ENCODE peak calls at places on chromosomes 5 and 9, in ten cellular contexts. Z, H, G, U, Y, Q, A, M, E and I are unnamed samples.

GRCh38 chr5:112210430-112211005 is 208.6 kb downstream of the EPB41L4A start:
- DNase-seq in H (peak), M (no peak), Q (peak), Z (peak), U (peak), A (peak), E (peak), Y (peak), G (peak), I (peak)

GRCh38 chr5:159519365-159519764 is 189.1 kb upstream of the IL12B start:
- DNase-seq in H (no peak), M (no peak), Z (no peak), A (no peak), Q (no peak), E (no peak), U (peak), Y (no peak), G (no peak), I (no peak)

GRCh38 chr9:114674798-114675554 is 7.0 kb downstream of the TEX48 start:
- DNase-seq in A (no peak), U (peak), Q (no peak), H (no peak), M (peak), E (peak), Z (no peak), Y (peak), G (no peak), I (no peak)

GRCh38 chr9:98807811-98808195 is 333 bp downstream of the GALNT12 start:
- DNase-seq in A (peak), M (no peak), Y (peak), U (peak), Z (no peak), H (no peak), Q (no peak), E (no peak), G (no peak), I (no peak)

GRCh38 chr5:74889523-74890105 is 23.4 kb upstream of the FAM169A start:
- DNase-seq in Y (no peak), Z (no peak), G (no peak), M (no peak), E (no peak), Q (no peak), H (no peak), U (no peak), A (no peak), I (no peak)

GRCh38 chr5:135565691-135566421 is 12.9 kb downstream of the CXCL14 start:
- DNase-seq in E (peak), Z (peak), U (peak), G (peak), H (peak), Y (peak), Q (peak), A (peak), M (peak), I (peak)

GRCh38 chr9:33297455-33297854 is 7.1 kb downstream of the NFX1 start:
- DNase-seq in M (no peak), Z (no peak), U (no peak), A (no peak), H (no peak), Q (no peak), E (no peak), G (no peak), Y (no peak), I (no peak)

GRCh38 chr5:139708877-139709586 is 60.9 kb downstream of the CXXC5 start:
- DNase-seq in G (no peak), E (peak), U (peak), Y (peak), H (no peak), Q (peak), A (peak), M (no peak), Z (no peak), I (peak)

GRCh38 chr9:75200892-75201470 is 112.7 kb downstream of the OSTF1 start:
- DNase-seq in M (peak), H (peak), A (peak), Y (peak), G (peak), Z (no peak), U (peak), E (peak), Q (peak), I (peak)

GRCh38 chr5:158765407-158765806 is 334.3 kb downstream of the EBF1 start:
- DNase-seq in A (no peak), M (no peak), G (no peak), H (no peak), Z (no peak), Q (no peak), Y (no peak), U (no peak), E (no peak), I (no peak)

GRCh38 chr9:134040831-134041648 is 15.8 kb downstream of the BRD3OS start:
- DNase-seq in Y (no peak), G (no peak), U (no peak), A (no peak), M (no peak), H (no peak), Z (no peak), E (no peak), Q (no peak), I (no peak)

GRCh38 chr9:133759146-133759900 is 21.2 kb upstream of the SARDH start:
- DNase-seq in M (no peak), Q (no peak), A (no peak), G (no peak), H (no peak), Z (peak), E (no peak), U (no peak), Y (no peak), I (no peak)

GRCh38 chr5:167623354-167623753 is 668.1 kb upstream of the WWC1 start:
- DNase-seq in Z (no peak), U (peak), G (no peak), Y (peak), A (no peak), M (no peak), E (no peak), Q (no peak), H (no peak), I (no peak)

GRCh38 chr9:129964901-129965734 is 77.9 kb downstream of the FNBP1 start:
- DNase-seq in G (no peak), H (peak), M (no peak), E (peak), Y (peak), Z (no peak), U (peak), A (peak), Q (peak), I (peak)

GRCh38 chr5:15821506-15821905 is 321.5 kb downstream of the FBXL7 start:
- DNase-seq in A (no peak), Z (no peak), Q (no peak), U (peak), Y (peak), H (no peak), E (peak), G (no peak), M (no peak), I (peak)

GRCh38 chr9:116855881-116856662 is 169.0 kb downstream of the TRIM32 start:
- DNase-seq in Y (peak), Z (no peak), Q (no peak), A (no peak), H (peak), G (no peak), U (peak), E (no peak), M (peak), I (no peak)

GRCh38 chr5:136062563-136063274 is 33.9 kb downstream of the TGFBI start:
- DNase-seq in E (peak), Q (no peak), Z (peak), G (no peak), H (peak), U (peak), M (peak), A (peak), Y (peak), I (peak)

GRCh38 chr5:31007672-31008071 is 185.8 kb upstream of the CDH6 start:
- DNase-seq in Z (peak), A (no peak), G (no peak), E (no peak), Q (no peak), H (no peak), Y (no peak), M (no peak), U (no peak), I (peak)

GRCh38 chr9:18124760-18125159 is 349.2 kb upstream of the ADAMTSL1 start:
- DNase-seq in Q (no peak), E (peak), Y (peak), M (no peak), U (peak), Z (no peak), G (no peak), A (no peak), H (no peak), I (no peak)

GRCh38 chr5:51988561-51988960 is 605.3 kb downstream of the ISL1 start:
- DNase-seq in H (no peak), A (no peak), Y (no peak), G (no peak), U (no peak), E (no peak), M (no peak), Q (no peak), Z (no peak), I (no peak)

GRCh38 chr9:137286980-137287383 is 9.5 kb downstream of the TOR4A start:
- DNase-seq in G (peak), U (peak), Y (peak), Z (peak), Q (no peak), M (peak), E (peak), H (peak), A (peak), I (peak)

GRCh38 chr5:103891151-103891550 is 328.6 kb upstream of the NUDT12 start:
- DNase-seq in G (no peak), U (no peak), Q (no peak), A (no peak), H (peak), M (peak), E (no peak), Z (no peak), Y (peak), I (peak)

GRCh38 chr5:44389410-44389879 is at the start of gene FGF10:
- DNase-seq in Y (peak), G (no peak), H (no peak), U (peak), M (no peak), E (no peak), Z (peak), Q (peak), A (peak), I (peak)

GRCh38 chr5:57770029-57770428 is 287.4 kb upstream of the ACTBL2 start:
- DNase-seq in U (no peak), Y (no peak), Z (no peak), E (no peak), H (no peak), Q (no peak), A (no peak), G (no peak), M (no peak), I (no peak)

GRCh38 chr9:89461302-89461701 is 36.6 kb downstream of the SEMA4D start:
- DNase-seq in Y (peak), Z (no peak), Q (no peak), U (peak), A (no peak), M (peak), G (no peak), E (peak), H (peak), I (peak)

GRCh38 chr9:23537192-23538059 is 288.6 kb downstream of the ELAVL2 start:
- DNase-seq in Q (peak), G (no peak), H (no peak), Z (no peak), A (peak), M (no peak), U (no peak), E (no peak), Y (no peak), I (no peak)

GRCh38 chr5:56148453-56148971 is 84.6 kb downstream of the ANKRD55 start:
- DNase-seq in G (no peak), Y (peak), E (no peak), Z (no peak), Q (no peak), M (no peak), U (no peak), H (no peak), A (no peak), I (no peak)

GRCh38 chr5:59528226-59528862 is 365.2 kb downstream of the PDE4D start:
- DNase-seq in E (no peak), Z (no peak), A (peak), Y (no peak), Q (peak), H (no peak), M (no peak), G (no peak), U (no peak), I (peak)

GRCh38 chr9:126057461-126057860 is 269.2 kb upstream of the MVB12B start:
- DNase-seq in E (no peak), Q (no peak), A (no peak), Z (no peak), M (no peak), G (no peak), U (no peak), H (no peak), Y (no peak), I (no peak)

GRCh38 chr5:119279093-119279492 is 76.7 kb upstream of the TNFAIP8 start:
- DNase-seq in Z (no peak), H (no peak), G (no peak), U (no peak), E (no peak), Y (no peak), M (no peak), Q (no peak), A (no peak), I (peak)

GRCh38 chr5:172943283-172943841 is 15.9 kb upstream of the RPL26L1 start:
- DNase-seq in H (no peak), G (no peak), A (peak), Q (no peak), M (no peak), E (peak), U (peak), Y (peak), Z (peak), I (peak)

GRCh38 chr9:68416891-68417570 is 60.6 kb downstream of the PGM5 start:
- DNase-seq in Y (no peak), U (peak), Z (peak), G (no peak), H (peak), A (peak), Q (no peak), E (no peak), M (peak), I (peak)

GRCh38 chr5:172168311-172168710 is 19.7 kb downstream of the STK10 start:
- DNase-seq in M (no peak), G (no peak), U (no peak), E (no peak), A (no peak), H (no peak), Q (no peak), Y (no peak), Z (no peak), I (no peak)

GRCh38 chr5:157761690-157762611 is 18.4 kb downstream of the LSM11 start:
- DNase-seq in E (peak), U (peak), Q (peak), A (peak), Y (peak), H (peak), Z (peak), M (peak), G (peak), I (peak)

GRCh38 chr5:154197801-154198461 is 7.4 kb downstream of the GALNT10 start:
- DNase-seq in H (peak), U (peak), Y (peak), G (peak), E (peak), Z (no peak), M (peak), Q (no peak), A (no peak), I (no peak)

GRCh38 chr9:18976368-18977238 is 56.4 kb downstream of the SAXO1 start:
- DNase-seq in U (peak), G (no peak), A (no peak), Y (peak), E (peak), Z (no peak), H (peak), M (peak), Q (no peak), I (no peak)

GRCh38 chr5:127909078-127909477 is 174.5 kb upstream of the SLC12A2 start:
- DNase-seq in E (peak), G (peak), H (peak), Z (peak), A (peak), Y (peak), M (peak), Q (peak), U (peak), I (peak)

GRCh38 chr5:131081371-131081770 is 83.7 kb downstream of the HINT1 start:
- DNase-seq in Z (no peak), U (peak), M (no peak), G (no peak), H (no peak), A (no peak), Y (no peak), Q (no peak), E (peak), I (no peak)

GRCh38 chr5:1553642-1554409 is 30.1 kb upstream of the LPCAT1 start:
- DNase-seq in E (no peak), A (no peak), Z (no peak), U (no peak), G (no peak), Q (no peak), Y (no peak), H (no peak), M (no peak), I (no peak)

GRCh38 chr5:124806026-124806856 is 59.8 kb upstream of the ZNF608 start:
- DNase-seq in U (peak), Y (peak), E (peak), M (peak), G (no peak), Q (peak), H (peak), Z (peak), A (peak), I (peak)

GRCh38 chr5:124803617-124804331 is 57.3 kb upstream of the ZNF608 start:
- DNase-seq in M (no peak), H (no peak), Y (no peak), Q (no peak), U (no peak), Z (no peak), G (no peak), A (no peak), E (no peak), I (peak)

GRCh38 chr5:124808842-124809268 is 62.4 kb upstream of the ZNF608 start:
- DNase-seq in M (no peak), H (no peak), G (no peak), Y (no peak), U (no peak), E (no peak), A (no peak), Q (no peak), Z (no peak), I (no peak)

GRCh38 chr5:124810420-124810819 is 64.0 kb upstream of the ZNF608 start:
- DNase-seq in E (no peak), G (no peak), H (no peak), Y (no peak), Q (no peak), M (no peak), U (no peak), A (no peak), Z (no peak), I (no peak)

GRCh38 chr5:124806857-124807196 is 60.4 kb upstream of the ZNF608 start:
- DNase-seq in M (no peak), U (no peak), Y (no peak), A (no peak), H (no peak), E (no peak), G (no peak), Q (no peak), Z (no peak), I (no peak)
- H3K4me2 ChIP-seq in M (peak), U (no peak), Y (no peak), A (peak), H (no peak), E (no peak), G (no peak), Q (no peak), Z (no peak), I (no peak)

DNA sequence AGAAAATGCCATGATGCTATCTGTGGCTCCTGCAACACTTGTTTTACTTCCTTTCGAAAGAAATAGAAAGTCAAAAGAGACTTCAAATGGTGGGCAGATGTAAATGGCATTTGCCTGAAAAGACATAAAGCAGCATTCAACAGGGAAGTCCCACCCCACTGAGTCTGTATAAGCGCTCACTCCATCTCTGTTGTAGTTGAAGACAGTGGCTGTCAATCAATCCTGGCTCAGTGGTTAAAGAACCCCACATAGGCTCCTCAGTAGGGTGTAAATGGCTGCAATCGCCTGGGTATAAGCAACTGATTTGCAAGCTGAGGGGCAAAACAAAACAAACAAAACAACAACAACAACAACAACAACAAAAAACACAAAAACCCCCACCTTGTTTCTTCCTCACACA is 158.7 kb downstream of the EFNA5 start:
- DNase-seq in Y (no peak), H (no peak), Z (peak), M (no peak), G (no peak), U (no peak), E (no peak), A (peak), Q (peak), I (peak)
- H3K4me2 ChIP-seq in Y (no peak), H (no peak), Z (peak), M (no peak), G (no peak), U (no peak), E (no peak), A (peak), Q (no peak), I (no peak)

DNA sequence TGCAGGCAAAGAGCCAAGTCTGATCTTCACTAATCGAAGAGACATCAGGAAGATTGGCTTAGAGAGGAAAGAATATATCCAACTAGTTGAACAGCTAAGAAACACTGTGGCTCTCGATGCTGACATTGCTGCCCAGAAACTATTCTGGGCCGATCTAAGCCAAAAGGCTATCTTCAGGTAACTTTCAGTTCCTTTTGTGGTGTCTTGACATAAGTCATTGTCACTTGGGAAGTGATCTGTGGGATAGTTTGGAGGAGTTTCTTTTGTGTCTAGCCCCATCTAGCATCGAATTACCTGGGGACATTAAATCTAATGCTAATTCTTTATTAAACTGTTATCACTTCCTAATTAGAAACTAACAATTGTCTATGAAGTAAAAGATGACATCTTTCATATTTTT is 24.0 kb downstream of the VLDLR start:
- DNase-seq in G (no peak), E (no peak), H (no peak), Q (no peak), M (no peak), Y (no peak), A (no peak), U (no peak), Z (no peak), I (no peak)
- H3K4me2 ChIP-seq in G (no peak), E (no peak), H (no peak), Q (no peak), M (no peak), Y (no peak), A (no peak), U (no peak), Z (no peak), I (no peak)

GRCh38 chr5:14220642-14221041 is 77.5 kb downstream of the TRIO start:
- DNase-seq in Y (no peak), A (no peak), E (no peak), Z (no peak), G (no peak), H (no peak), U (no peak), M (no peak), Q (no peak), I (no peak)
- H3K4me2 ChIP-seq in Y (no peak), A (no peak), E (no peak), Z (no peak), G (no peak), H (no peak), U (no peak), M (no peak), Q (no peak), I (no peak)

GRCh38 chr9:4292781-4293180 is 7.1 kb downstream of the GLIS3 start:
- DNase-seq in Z (no peak), H (no peak), A (no peak), U (peak), Y (peak), M (no peak), Q (no peak), E (peak), G (no peak), I (no peak)
- H3K4me2 ChIP-seq in Z (no peak), H (peak), A (no peak), U (peak), Y (peak), M (peak), Q (no peak), E (peak), G (peak), I (no peak)

DNA sequence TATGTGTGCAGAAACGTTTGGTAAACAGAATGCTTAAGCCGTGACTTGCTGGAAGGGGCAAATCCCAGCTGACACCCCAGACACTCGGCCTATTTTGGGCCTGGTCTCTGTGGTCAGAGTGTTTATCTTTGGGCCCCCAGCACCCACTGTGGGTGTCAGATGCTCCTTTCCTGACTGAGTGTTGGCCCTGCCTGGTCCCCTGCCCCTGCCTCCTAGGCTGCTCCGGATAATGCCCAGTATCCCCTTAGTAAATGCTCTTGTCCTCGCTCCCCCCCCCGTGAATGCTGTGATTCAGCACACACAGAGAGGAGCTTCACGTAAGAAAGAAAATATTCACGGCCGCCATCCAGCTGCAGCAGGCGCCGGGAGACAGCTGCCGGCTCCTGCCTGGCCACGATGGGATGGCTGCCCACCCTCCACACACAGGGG is 11.3 kb upstream of the ANGPTL2 start:
- DNase-seq in H (no peak), E (peak), U (peak), A (peak), Q (no peak), Y (peak), Z (peak), M (no peak), G (no peak), I (peak)
- H3K4me2 ChIP-seq in H (no peak), E (peak), U (peak), A (peak), Q (no peak), Y (peak), Z (no peak), M (no peak), G (peak), I (no peak)